ENCODE peak calls at places on chromosome 14, in seven cellular contexts. One of them, this sample, is unnamed. For H3K4me1 and H3K36me3, the result is how much of the 10 kb centered on the place peaks cover.

GRCh38 chr14:36874396-36875138 is 212.9 kb downstream of the PAX9 start:
- DNase-seq in spleen: no peak
- DNase-seq in breast epithelium: no peak
- DNase-seq in K562: no peak
- DNase-seq in cardiac muscle cell: no peak
- DNase-seq in OCI-LY7: no peak
- DNase-seq in ascending aorta: no peak
- DNase-seq in this sample: no peak

GRCh38 chr14:87111741-87112140 is 881.2 kb downstream of the GALC start:
- DNase-seq in ascending aorta: no peak
- DNase-seq in breast epithelium: no peak
- DNase-seq in cardiac muscle cell: no peak
- DNase-seq in K562: no peak
- DNase-seq in spleen: no peak
- DNase-seq in OCI-LY7: peak
- DNase-seq in this sample: no peak

GRCh38 chr14:51202914-51203665 is 37.0 kb upstream of the TMX1 start:
- DNase-seq in OCI-LY7: no peak
- DNase-seq in breast epithelium: no peak
- DNase-seq in K562: no peak
- DNase-seq in spleen: peak
- DNase-seq in cardiac muscle cell: no peak
- DNase-seq in ascending aorta: no peak
- DNase-seq in this sample: no peak

GRCh38 chr14:67186789-67187188 is 2.5 kb upstream of the GARIN2 start:
- DNase-seq in spleen: no peak
- DNase-seq in cardiac muscle cell: no peak
- DNase-seq in ascending aorta: no peak
- DNase-seq in OCI-LY7: no peak
- DNase-seq in K562: no peak
- DNase-seq in breast epithelium: no peak
- DNase-seq in this sample: no peak

GRCh38 chr14:105528859-105529505 is 2.6 kb downstream of the TMEM121 start:
- DNase-seq in breast epithelium: no peak
- DNase-seq in ascending aorta: no peak
- DNase-seq in cardiac muscle cell: no peak
- DNase-seq in K562: no peak
- DNase-seq in OCI-LY7: no peak
- DNase-seq in spleen: peak
- DNase-seq in this sample: no peak

GRCh38 chr14:61444215-61444768 is 122.9 kb downstream of the PRKCH start:
- DNase-seq in spleen: peak
- DNase-seq in breast epithelium: no peak
- DNase-seq in ascending aorta: no peak
- DNase-seq in cardiac muscle cell: no peak
- DNase-seq in OCI-LY7: no peak
- DNase-seq in K562: peak
- DNase-seq in this sample: peak

GRCh38 chr14:91063119-91063518 is 2.7 kb upstream of the RPS6KA5 start:
- DNase-seq in breast epithelium: no peak
- DNase-seq in K562: peak
- DNase-seq in ascending aorta: no peak
- DNase-seq in cardiac muscle cell: no peak
- DNase-seq in OCI-LY7: peak
- DNase-seq in spleen: no peak
- DNase-seq in this sample: no peak

GRCh38 chr14:89953602-89954001 is 928 bp downstream of the EFCAB11 start:
- DNase-seq in ascending aorta: no peak
- DNase-seq in spleen: no peak
- DNase-seq in breast epithelium: no peak
- DNase-seq in OCI-LY7: no peak
- DNase-seq in K562: no peak
- DNase-seq in cardiac muscle cell: no peak
- DNase-seq in this sample: no peak

GRCh38 chr14:84520711-84521338 is 1009.1 kb upstream of the FLRT2 start:
- DNase-seq in OCI-LY7: no peak
- DNase-seq in K562: no peak
- DNase-seq in cardiac muscle cell: peak
- DNase-seq in breast epithelium: no peak
- DNase-seq in ascending aorta: no peak
- DNase-seq in spleen: no peak
- DNase-seq in this sample: no peak

GRCh38 chr14:33480589-33481184 is 470.2 kb downstream of the EGLN3 start:
- DNase-seq in K562: no peak
- DNase-seq in breast epithelium: no peak
- DNase-seq in cardiac muscle cell: no peak
- DNase-seq in ascending aorta: no peak
- DNase-seq in OCI-LY7: no peak
- DNase-seq in spleen: no peak
- DNase-seq in this sample: no peak

GRCh38 chr14:65709576-65709975 is 297.0 kb downstream of the FUT8 start:
- DNase-seq in breast epithelium: no peak
- DNase-seq in cardiac muscle cell: no peak
- DNase-seq in K562: no peak
- DNase-seq in ascending aorta: no peak
- DNase-seq in spleen: no peak
- DNase-seq in OCI-LY7: no peak
- DNase-seq in this sample: no peak

GRCh38 chr14:100592972-100593371 is 5.8 kb upstream of the BEGAIN start:
- DNase-seq in breast epithelium: no peak
- DNase-seq in cardiac muscle cell: no peak
- DNase-seq in ascending aorta: no peak
- DNase-seq in OCI-LY7: no peak
- DNase-seq in K562: no peak
- DNase-seq in spleen: peak
- DNase-seq in this sample: no peak

GRCh38 chr14:87990687-87991086 is 2.3 kb downstream of the GALC start:
- DNase-seq in cardiac muscle cell: no peak
- DNase-seq in breast epithelium: no peak
- DNase-seq in OCI-LY7: no peak
- DNase-seq in spleen: no peak
- DNase-seq in ascending aorta: no peak
- DNase-seq in K562: no peak
- DNase-seq in this sample: no peak

GRCh38 chr14:83827383-83827782 is 1702.6 kb upstream of the FLRT2 start:
- DNase-seq in spleen: no peak
- DNase-seq in cardiac muscle cell: no peak
- DNase-seq in breast epithelium: no peak
- DNase-seq in OCI-LY7: no peak
- DNase-seq in K562: no peak
- DNase-seq in ascending aorta: no peak
- DNase-seq in this sample: no peak

GRCh38 chr14:78157855-78158436 is 12.2 kb upstream of the NRXN3 start:
- DNase-seq in ascending aorta: no peak
- DNase-seq in OCI-LY7: peak
- DNase-seq in spleen: no peak
- DNase-seq in K562: peak
- DNase-seq in cardiac muscle cell: peak
- DNase-seq in breast epithelium: no peak
- DNase-seq in this sample: no peak

GRCh38 chr14:105944632-105945610 is 418.5 kb downstream of the TMEM121 start:
- DNase-seq in OCI-LY7: no peak
- DNase-seq in K562: peak
- DNase-seq in breast epithelium: peak
- DNase-seq in ascending aorta: no peak
- DNase-seq in spleen: peak
- DNase-seq in cardiac muscle cell: no peak
- DNase-seq in this sample: peak

GRCh38 chr14:60349663-60350365 is 100.8 kb downstream of the PPM1A start:
- DNase-seq in spleen: no peak
- DNase-seq in cardiac muscle cell: peak
- DNase-seq in OCI-LY7: peak
- DNase-seq in ascending aorta: no peak
- DNase-seq in breast epithelium: no peak
- DNase-seq in K562: peak
- DNase-seq in this sample: no peak

GRCh38 chr14:63453443-63453936 is 89.7 kb downstream of the PPP2R5E start:
- DNase-seq in ascending aorta: no peak
- DNase-seq in breast epithelium: no peak
- DNase-seq in spleen: no peak
- DNase-seq in K562: peak
- DNase-seq in cardiac muscle cell: peak
- DNase-seq in OCI-LY7: no peak
- DNase-seq in this sample: no peak

GRCh38 chr14:58839233-58839632 is 201.5 kb downstream of the DACT1 start:
- DNase-seq in K562: no peak
- DNase-seq in spleen: no peak
- DNase-seq in OCI-LY7: no peak
- DNase-seq in cardiac muscle cell: no peak
- DNase-seq in breast epithelium: no peak
- DNase-seq in ascending aorta: no peak
- DNase-seq in this sample: no peak

GRCh38 chr14:30681752-30682355 is 59.7 kb downstream of the SCFD1 start:
- DNase-seq in K562: no peak
- DNase-seq in spleen: no peak
- DNase-seq in cardiac muscle cell: peak
- DNase-seq in ascending aorta: no peak
- DNase-seq in breast epithelium: no peak
- DNase-seq in OCI-LY7: peak
- DNase-seq in this sample: no peak

GRCh38 chr14:94544726-94545125 is 16.5 kb upstream of the SERPINA4 start:
- DNase-seq in OCI-LY7: no peak
- DNase-seq in cardiac muscle cell: no peak
- DNase-seq in spleen: no peak
- DNase-seq in breast epithelium: no peak
- DNase-seq in K562: no peak
- DNase-seq in ascending aorta: no peak
- DNase-seq in this sample: no peak

GRCh38 chr14:62778847-62779246 is 266.4 kb downstream of the KCNH5 start:
- DNase-seq in breast epithelium: no peak
- DNase-seq in ascending aorta: no peak
- DNase-seq in K562: no peak
- DNase-seq in OCI-LY7: no peak
- DNase-seq in cardiac muscle cell: no peak
- DNase-seq in spleen: no peak
- DNase-seq in this sample: no peak

GRCh38 chr14:90721619-90722305 is 94.5 kb downstream of the TTC7B start:
- DNase-seq in cardiac muscle cell: no peak
- DNase-seq in ascending aorta: no peak
- DNase-seq in K562: no peak
- DNase-seq in breast epithelium: no peak
- DNase-seq in spleen: no peak
- DNase-seq in OCI-LY7: no peak
- DNase-seq in this sample: no peak

GRCh38 chr14:27427796-27428195 is 830.0 kb upstream of the NOVA1 start:
- DNase-seq in cardiac muscle cell: no peak
- DNase-seq in breast epithelium: no peak
- DNase-seq in spleen: no peak
- DNase-seq in K562: peak
- DNase-seq in ascending aorta: no peak
- DNase-seq in OCI-LY7: no peak
- DNase-seq in this sample: no peak

GRCh38 chr14:62947291-62947690 is 98.0 kb downstream of the KCNH5 start:
- DNase-seq in OCI-LY7: no peak
- DNase-seq in ascending aorta: no peak
- DNase-seq in spleen: no peak
- DNase-seq in breast epithelium: no peak
- DNase-seq in K562: no peak
- DNase-seq in cardiac muscle cell: no peak
- DNase-seq in this sample: no peak

DNA sequence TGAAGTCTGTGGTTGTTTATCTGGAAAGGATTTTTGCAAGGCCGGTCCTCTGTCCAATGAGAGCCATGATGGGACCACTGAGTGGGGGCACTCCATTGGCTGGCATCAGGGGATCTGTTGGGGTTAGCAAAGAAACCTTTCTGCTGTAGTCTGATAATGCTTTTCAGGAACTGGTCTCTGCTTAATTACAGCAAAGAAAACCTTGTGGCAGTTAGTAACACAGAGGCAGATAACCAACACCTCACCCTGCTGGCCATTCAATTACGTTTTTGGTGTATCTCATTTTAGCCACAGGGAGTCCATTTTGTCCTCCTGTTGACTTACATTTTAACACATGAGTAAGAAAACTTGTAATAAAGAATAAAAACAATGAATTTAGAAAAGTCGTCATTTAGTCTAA is 629.3 kb upstream of the MDGA2 start:
- DNase-seq in OCI-LY7: no peak
- DNase-seq in cardiac muscle cell: no peak
- DNase-seq in spleen: no peak
- DNase-seq in K562: no peak
- DNase-seq in breast epithelium: no peak
- DNase-seq in ascending aorta: no peak
- DNase-seq in this sample: no peak
- H3K4me1 ChIP-seq in OCI-LY7: under half
- H3K4me1 ChIP-seq in cardiac muscle cell: under half
- H3K4me1 ChIP-seq in spleen: under half
- H3K4me1 ChIP-seq in K562: under half
- H3K4me1 ChIP-seq in breast epithelium: under half
- H3K4me1 ChIP-seq in ascending aorta: under half
- H3K4me1 ChIP-seq in this sample: under half

DNA sequence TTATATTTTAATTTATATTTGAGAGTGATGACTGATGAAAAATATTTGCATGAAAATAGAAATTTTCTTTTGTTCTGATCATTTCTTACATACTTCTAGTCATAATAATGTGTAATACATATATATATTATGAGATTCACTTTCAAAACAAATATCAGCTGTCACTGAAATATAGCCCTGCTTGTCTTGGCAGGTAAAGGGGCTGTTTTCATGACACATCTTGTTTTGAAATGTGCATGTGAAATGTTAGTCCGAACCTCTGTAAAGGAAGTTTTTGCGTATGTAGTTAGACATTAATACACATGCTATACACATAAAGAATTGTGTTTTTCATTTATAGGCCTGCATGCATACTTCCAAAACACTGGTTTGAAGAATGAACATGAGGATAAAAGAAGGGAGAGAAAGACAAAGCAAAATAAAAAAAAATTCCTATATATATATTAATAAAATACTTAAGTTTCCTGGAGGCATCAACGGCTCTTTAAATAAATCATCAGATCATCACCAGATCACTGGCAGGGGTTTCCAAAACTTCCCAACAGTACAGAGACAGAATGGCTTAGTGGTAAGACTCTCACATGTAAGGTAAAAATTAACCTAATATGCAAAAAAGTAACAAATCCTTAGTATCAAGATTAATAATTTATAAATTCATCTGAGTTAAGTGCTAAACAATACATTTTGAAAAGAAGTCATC is 60.0 kb downstream of the SEL1L start:
- DNase-seq in OCI-LY7: no peak
- DNase-seq in ascending aorta: no peak
- DNase-seq in spleen: no peak
- DNase-seq in breast epithelium: no peak
- DNase-seq in cardiac muscle cell: no peak
- DNase-seq in K562: no peak
- DNase-seq in this sample: no peak
- H3K36me3 ChIP-seq in OCI-LY7: half or more
- H3K36me3 ChIP-seq in ascending aorta: under half
- H3K36me3 ChIP-seq in spleen: under half
- H3K36me3 ChIP-seq in breast epithelium: under half
- H3K36me3 ChIP-seq in cardiac muscle cell: under half
- H3K36me3 ChIP-seq in K562: under half
- H3K36me3 ChIP-seq in this sample: under half

GRCh38 chr14:93115920-93116675 is at the start of gene ITPK1:
- DNase-seq in breast epithelium: no peak
- DNase-seq in spleen: peak
- DNase-seq in cardiac muscle cell: peak
- DNase-seq in ascending aorta: peak
- DNase-seq in K562: peak
- DNase-seq in OCI-LY7: peak
- DNase-seq in this sample: peak
- TF ChIP-seq CTCF in breast epithelium: peak
- TF ChIP-seq CTCF in spleen: no peak
- TF ChIP-seq CTCF in cardiac muscle cell: peak
- TF ChIP-seq CTCF in ascending aorta: peak
- TF ChIP-seq CTCF in K562: no peak
- TF ChIP-seq CTCF in OCI-LY7: peak
- TF ChIP-seq CTCF in this sample: no peak

GRCh38 chr14:69619007-69619406 is 7.6 kb downstream of the SUSD6 start:
- DNase-seq in breast epithelium: no peak
- DNase-seq in spleen: no peak
- DNase-seq in ascending aorta: no peak
- DNase-seq in cardiac muscle cell: no peak
- DNase-seq in K562: no peak
- DNase-seq in OCI-LY7: no peak
- DNase-seq in this sample: no peak
- H3K4me1 ChIP-seq in breast epithelium: half or more
- H3K4me1 ChIP-seq in spleen: half or more
- H3K4me1 ChIP-seq in ascending aorta: under half
- H3K4me1 ChIP-seq in cardiac muscle cell: under half
- H3K4me1 ChIP-seq in K562: under half
- H3K4me1 ChIP-seq in OCI-LY7: half or more
- H3K4me1 ChIP-seq in this sample: half or more

This sample was measured in CD8-positive, alpha-beta T cell.